ENCODE peak calls at places on chromosomes 16 and 17, in four cellular contexts. X, I, G and E are unnamed samples.

GRCh38 chr16:79677799-79678525 is 77.4 kb upstream of the MAF start:
- DNase-seq in X (peak; percentile 21), I (no peak), G (no peak), E (no peak)

GRCh38 chr16:79261461-79261860 is 339.1 kb downstream of the MAF start:
- DNase-seq in I (no peak), G (peak; percentile 37), X (no peak), E (no peak)

GRCh38 chr17:57721967-57722703 is 23.0 kb downstream of the CCDC182 start:
- DNase-seq in G (no peak), X (no peak), I (no peak), E (no peak)

GRCh38 chr17:17889922-17890321 is 53.1 kb upstream of the SREBF1 start:
- DNase-seq in X (no peak), G (no peak), I (no peak), E (no peak)

GRCh38 chr16:86889974-86890373 is 311.6 kb downstream of the FOXL1 start:
- DNase-seq in I (no peak), X (no peak), G (no peak), E (no peak)

GRCh38 chr17:56978441-56979090 is 635 bp downstream of the SCPEP1 start:
- DNase-seq in X (no peak), G (no peak), I (peak; percentile 22), E (no peak)

GRCh38 chr17:56185905-56186783 is 32.9 kb downstream of the ANKFN1 start:
- DNase-seq in G (no peak), X (no peak), I (peak; percentile 34), E (peak; percentile 84)

GRCh38 chr16:49754495-49755290 is 101.2 kb downstream of the ZNF423 start:
- DNase-seq in G (no peak), X (no peak), I (peak; percentile 59), E (peak; percentile 64)

GRCh38 chr16:54194008-54194731 is 92.4 kb downstream of the IRX3 start:
- DNase-seq in X (no peak), I (peak; percentile 73), G (no peak), E (no peak)

GRCh38 chr17:5975651-5976050 is 94.5 kb upstream of the WSCD1 start:
- DNase-seq in X (no peak), I (no peak), G (no peak), E (no peak)

GRCh38 chr16:87973721-87974120 is 22.5 kb downstream of the BANP start:
- DNase-seq in X (no peak), G (no peak), I (no peak), E (no peak)

GRCh38 chr17:28968914-28969295 is 17.6 kb upstream of the PHF12 start:
- DNase-seq in I (no peak), G (no peak), X (no peak), E (no peak)

GRCh38 chr17:7261377-7262191 is 694 bp downstream of the CLDN7 start:
- DNase-seq in I (no peak), G (no peak), X (no peak), E (no peak)

GRCh38 chr17:42132941-42133340 is 10.3 kb downstream of the HSPB9 start:
- DNase-seq in X (no peak), G (no peak), I (peak; percentile 70), E (peak; percentile 48)

GRCh38 chr17:6913608-6914443 is 82.0 kb upstream of the ALOX12 start:
- DNase-seq in G (peak; percentile 70), X (peak; percentile 70), I (peak; percentile 67), E (peak; percentile 62)

GRCh38 chr16:13708361-13708760 is 211.6 kb upstream of the ERCC4 start:
- DNase-seq in X (no peak), I (no peak), G (no peak), E (no peak)

GRCh38 chr16:4755687-4756086 is 11.3 kb downstream of the ZNF500 start:
- DNase-seq in G (no peak), X (no peak), I (no peak), E (no peak)

GRCh38 chr16:29256501-29256981 is 150.0 kb downstream of the NPIPB11 start:
- DNase-seq in G (no peak), X (no peak), I (no peak), E (no peak)

GRCh38 chr17:14690704-14691103 is 389.8 kb downstream of the HS3ST3B1 start:
- DNase-seq in I (no peak), G (no peak), X (no peak), E (no peak)

GRCh38 chr16:53304334-53304733 is 129.9 kb upstream of the RBL2 start:
- DNase-seq in X (no peak), G (no peak), I (no peak), E (no peak)

GRCh38 chr16:79653337-79654000 is 52.9 kb upstream of the MAF start:
- DNase-seq in G (no peak), X (no peak), I (peak; percentile 81), E (no peak)

GRCh38 chr16:57916735-57917450 is 54.0 kb downstream of the CNGB1 start:
- DNase-seq in I (no peak), G (no peak), X (peak; percentile 88), E (no peak)

GRCh38 chr17:75876190-75876937 is 2.0 kb downstream of the TRIM47 start:
- DNase-seq in X (peak; percentile 54), I (peak; percentile 24), G (peak; percentile 47), E (peak; percentile 40)

GRCh38 chr16:55515110-55515509 is 6.2 kb downstream of the LPCAT2 start:
- DNase-seq in X (no peak), G (no peak), I (no peak), E (no peak)

GRCh38 chr16:30768583-30769181 is 6.6 kb downstream of the RNF40 start:
- DNase-seq in I (no peak), X (no peak), G (no peak), E (no peak)

GRCh38 chr16:81975637-81976036 is 35.6 kb downstream of the SDR42E1 start:
- DNase-seq in I (no peak), G (no peak), X (no peak), E (no peak)

GRCh38 chr17:29760279-29760721 is 137.6 kb upstream of the CORO6 start:
- DNase-seq in I (peak; percentile 45), G (peak; percentile 18), X (peak; percentile 7), E (peak; percentile 57)

GRCh38 chr16:87528690-87529579 is 36.1 kb upstream of the ZCCHC14 start:
- DNase-seq in G (no peak), X (no peak), I (no peak), E (no peak)

GRCh38 chr17:80887639-80888175 is 103.9 kb upstream of the CHMP6 start:
- DNase-seq in X (no peak), G (no peak), I (no peak), E (no peak)

GRCh38 chr16:4316732-4317461 is 1.0 kb downstream of the GLIS2 start:
- DNase-seq in I (peak; percentile 63), X (no peak), G (no peak), E (peak; percentile 49)

GRCh38 chr17:40950176-40950575 is 12.7 kb upstream of the KRT23 start:
- DNase-seq in G (no peak), I (no peak), X (no peak), E (no peak)

GRCh38 chr16:79698341-79698753 is 97.8 kb upstream of the MAF start:
- DNase-seq in X (no peak), I (peak; percentile 56), G (no peak), E (no peak)

GRCh38 chr17:68700391-68700790 is 99.2 kb upstream of the FAM20A start:
- DNase-seq in G (no peak), I (peak; percentile 57), X (no peak), E (no peak)

GRCh38 chr17:1200440-1200839 is 20.7 kb upstream of the ABR start:
- DNase-seq in G (no peak), X (no peak), I (no peak), E (no peak)

GRCh38 chr17:18208092-18208491 is 17.3 kb upstream of the LLGL1 start:
- DNase-seq in G (no peak), I (no peak), X (no peak), E (no peak)

GRCh38 chr17:16989230-16989952 is 17.5 kb upstream of the TNFRSF13B start:
- DNase-seq in I (no peak), G (no peak), X (no peak), E (no peak)

GRCh38 chr17:62193297-62193696 is 128.2 kb upstream of the MED13 start:
- DNase-seq in I (no peak), X (no peak), G (no peak), E (no peak)